ENCODE peak calls at places on chromosome 19, in eight cellular contexts. One of them, this sample, is unnamed.

GRCh38 chr19:33450689-33451088 is 70.9 kb downstream of the PEPD start:
- DNase-seq in progenitor cell of endocrine pancreas: no peak
- DNase-seq in DMS153: no peak
- DNase-seq in T-cell: no peak
- DNase-seq in endothelial cell: no peak
- DNase-seq in ELR: no peak
- DNase-seq in thoracic aorta: no peak
- DNase-seq in EL: no peak
- DNase-seq in this sample: no peak

GRCh38 chr19:15495151-15495550 is 13.2 kb upstream of the CYP4F22 start:
- DNase-seq in T-cell: no peak
- DNase-seq in thoracic aorta: no peak
- DNase-seq in endothelial cell: no peak
- DNase-seq in ELR: no peak
- DNase-seq in progenitor cell of endocrine pancreas: no peak
- DNase-seq in DMS153: no peak
- DNase-seq in EL: no peak
- DNase-seq in this sample: no peak

GRCh38 chr19:46602392-46603194 is 1.5 kb downstream of the CALM3 start:
- DNase-seq in endothelial cell: peak; percentile 41
- DNase-seq in EL: no peak
- DNase-seq in thoracic aorta: no peak
- DNase-seq in progenitor cell of endocrine pancreas: no peak
- DNase-seq in ELR: peak; percentile 28
- DNase-seq in DMS153: no peak
- DNase-seq in T-cell: no peak
- DNase-seq in this sample: no peak

GRCh38 chr19:11494634-11495285 is 10.9 kb downstream of the ZNF653 start:
- DNase-seq in T-cell: no peak
- DNase-seq in DMS153: no peak
- DNase-seq in EL: no peak
- DNase-seq in ELR: no peak
- DNase-seq in endothelial cell: no peak
- DNase-seq in thoracic aorta: no peak
- DNase-seq in progenitor cell of endocrine pancreas: no peak
- DNase-seq in this sample: no peak

GRCh38 chr19:50835103-50835784 is 1.9 kb upstream of the KLK15 start:
- DNase-seq in endothelial cell: no peak
- DNase-seq in ELR: peak; percentile 4
- DNase-seq in progenitor cell of endocrine pancreas: no peak
- DNase-seq in T-cell: no peak
- DNase-seq in thoracic aorta: no peak
- DNase-seq in EL: peak; percentile 26
- DNase-seq in DMS153: peak; percentile 15
- DNase-seq in this sample: no peak

GRCh38 chr19:36918090-36918489 is 2.0 kb downstream of the ZNF568 start:
- DNase-seq in thoracic aorta: no peak
- DNase-seq in endothelial cell: no peak
- DNase-seq in DMS153: no peak
- DNase-seq in T-cell: no peak
- DNase-seq in EL: no peak
- DNase-seq in progenitor cell of endocrine pancreas: no peak
- DNase-seq in ELR: no peak
- DNase-seq in this sample: no peak

GRCh38 chr19:57280913-57281425 is 684 bp downstream of the ZNF460 start:
- DNase-seq in thoracic aorta: no peak
- DNase-seq in DMS153: no peak
- DNase-seq in T-cell: no peak
- DNase-seq in endothelial cell: peak; percentile 4
- DNase-seq in ELR: peak; percentile 37
- DNase-seq in EL: peak; percentile 20
- DNase-seq in progenitor cell of endocrine pancreas: no peak
- DNase-seq in this sample: no peak

GRCh38 chr19:15869109-15869555 is 28.7 kb downstream of the CYP4F2 start:
- DNase-seq in T-cell: peak; percentile 21
- DNase-seq in progenitor cell of endocrine pancreas: no peak
- DNase-seq in EL: peak; percentile 26
- DNase-seq in DMS153: peak; percentile 97
- DNase-seq in endothelial cell: no peak
- DNase-seq in thoracic aorta: no peak
- DNase-seq in ELR: peak; percentile 34
- DNase-seq in this sample: peak; percentile 7

GRCh38 chr19:10424011-10424637 is 3.8 kb downstream of the PDE4A start:
- DNase-seq in endothelial cell: peak; percentile 91
- DNase-seq in ELR: peak; percentile 81
- DNase-seq in DMS153: peak; percentile 45
- DNase-seq in EL: peak; percentile 80
- DNase-seq in T-cell: peak; percentile 58
- DNase-seq in progenitor cell of endocrine pancreas: peak; percentile 90
- DNase-seq in thoracic aorta: no peak
- DNase-seq in this sample: no peak

GRCh38 chr19:40609561-40610395 is 8.6 kb downstream of the LTBP4 start:
- DNase-seq in endothelial cell: peak; percentile 73
- DNase-seq in ELR: peak; percentile 80
- DNase-seq in T-cell: peak; percentile 72
- DNase-seq in EL: peak; percentile 74
- DNase-seq in DMS153: peak; percentile 74
- DNase-seq in thoracic aorta: peak; percentile 75
- DNase-seq in progenitor cell of endocrine pancreas: peak; percentile 51
- DNase-seq in this sample: no peak

GRCh38 chr19:18060472-18060871 is 26.3 kb downstream of the IL12RB1 start:
- DNase-seq in T-cell: no peak
- DNase-seq in endothelial cell: no peak
- DNase-seq in thoracic aorta: no peak
- DNase-seq in ELR: no peak
- DNase-seq in progenitor cell of endocrine pancreas: no peak
- DNase-seq in DMS153: no peak
- DNase-seq in EL: no peak
- DNase-seq in this sample: no peak

GRCh38 chr19:13742756-13743155 is 21.6 kb upstream of the MRI1 start:
- DNase-seq in endothelial cell: no peak
- DNase-seq in ELR: peak; percentile 78
- DNase-seq in thoracic aorta: no peak
- DNase-seq in progenitor cell of endocrine pancreas: no peak
- DNase-seq in DMS153: no peak
- DNase-seq in EL: peak; percentile 52
- DNase-seq in T-cell: no peak
- DNase-seq in this sample: no peak

GRCh38 chr19:38930776-38931761 is at the start of gene MRPS12:
- DNase-seq in thoracic aorta: peak; percentile 95
- DNase-seq in endothelial cell: peak; percentile 95
- DNase-seq in DMS153: peak; percentile 98
- DNase-seq in EL: peak; percentile 99
- DNase-seq in ELR: peak; percentile 99
- DNase-seq in progenitor cell of endocrine pancreas: peak; percentile 94
- DNase-seq in T-cell: peak; percentile 98
- DNase-seq in this sample: peak; percentile 100

GRCh38 chr19:2171349-2172145 is 7.8 kb downstream of the DOT1L start:
- DNase-seq in ELR: no peak
- DNase-seq in T-cell: peak; percentile 80
- DNase-seq in endothelial cell: peak; percentile 14
- DNase-seq in EL: no peak
- DNase-seq in thoracic aorta: no peak
- DNase-seq in DMS153: peak; percentile 23
- DNase-seq in progenitor cell of endocrine pancreas: no peak
- DNase-seq in this sample: no peak

GRCh38 chr19:42229263-42229854 is 9.2 kb downstream of the ZNF526 start:
- DNase-seq in ELR: no peak
- DNase-seq in DMS153: no peak
- DNase-seq in endothelial cell: no peak
- DNase-seq in thoracic aorta: no peak
- DNase-seq in progenitor cell of endocrine pancreas: no peak
- DNase-seq in T-cell: no peak
- DNase-seq in EL: no peak
- DNase-seq in this sample: no peak

GRCh38 chr19:15316498-15316897 is 15.8 kb downstream of the BRD4 start:
- DNase-seq in progenitor cell of endocrine pancreas: no peak
- DNase-seq in EL: peak; percentile 49
- DNase-seq in ELR: no peak
- DNase-seq in thoracic aorta: no peak
- DNase-seq in DMS153: no peak
- DNase-seq in endothelial cell: no peak
- DNase-seq in T-cell: no peak
- DNase-seq in this sample: no peak